ENCODE peak calls at places on chromosomes 3 and 15, in four cellular contexts. G, A, O and Y are unnamed samples.

GRCh38 chr15:40931300-40932142 is 2.4 kb downstream of the DLL4 start:
- DNase-seq in A (no peak), G (peak; percentile 42), O (no peak), Y (no peak)

GRCh38 chr3:51384145-51384729 is 854 bp upstream of the MANF start:
- DNase-seq in O (no peak), G (peak; percentile 48), A (no peak), Y (peak; percentile 60)

GRCh38 chr15:63830113-63830512 is 3.6 kb downstream of the HERC1 start:
- DNase-seq in G (no peak), O (no peak), A (no peak), Y (no peak)

GRCh38 chr3:78079514-78079913 is 1039.6 kb downstream of the ROBO2 start:
- DNase-seq in O (no peak), G (no peak), A (no peak), Y (no peak)

GRCh38 chr15:29299784-29300183 is 30.2 kb upstream of the NSMCE3 start:
- DNase-seq in G (no peak), A (no peak), O (no peak), Y (no peak)

GRCh38 chr15:58401991-58402649 is 29.7 kb upstream of the LIPC start:
- DNase-seq in O (no peak), G (no peak), A (no peak), Y (no peak)

GRCh38 chr15:68259883-68260282 is 17.7 kb upstream of the FEM1B start:
- DNase-seq in A (no peak), O (no peak), G (no peak), Y (no peak)

GRCh38 chr3:108378153-108378951 is 82.0 kb downstream of the HHLA2 start:
- DNase-seq in G (no peak), O (no peak), A (no peak), Y (no peak)

GRCh38 chr15:101277038-101277822 is at the start of gene SELENOS:
- DNase-seq in A (peak; percentile 86), O (peak; percentile 90), G (peak; percentile 94), Y (peak; percentile 94)

GRCh38 chr15:70380484-70380883 is 282.8 kb upstream of the TLE3 start:
- DNase-seq in G (no peak), A (no peak), O (no peak), Y (no peak)

GRCh38 chr3:177836671-177837070 is 639.4 kb upstream of the TBL1XR1 start:
- DNase-seq in A (no peak), G (no peak), O (no peak), Y (no peak)

GRCh38 chr3:46692566-46692983 is 904 bp downstream of the ALS2CL start:
- DNase-seq in O (no peak), G (peak; percentile 90), A (peak; percentile 81), Y (no peak)

GRCh38 chr3:109081746-109082510 is 36.0 kb downstream of the MORC1 start:
- DNase-seq in A (peak; percentile 72), G (peak; percentile 28), O (peak; percentile 11), Y (peak; percentile 41)

GRCh38 chr3:197793246-197793645 is 2.2 kb downstream of the LRCH3 start:
- DNase-seq in A (no peak), G (no peak), O (no peak), Y (peak; percentile 57)

GRCh38 chr3:138442433-138442832 is 8.0 kb downstream of the ESYT3 start:
- DNase-seq in G (no peak), O (no peak), A (no peak), Y (no peak)

DNA sequence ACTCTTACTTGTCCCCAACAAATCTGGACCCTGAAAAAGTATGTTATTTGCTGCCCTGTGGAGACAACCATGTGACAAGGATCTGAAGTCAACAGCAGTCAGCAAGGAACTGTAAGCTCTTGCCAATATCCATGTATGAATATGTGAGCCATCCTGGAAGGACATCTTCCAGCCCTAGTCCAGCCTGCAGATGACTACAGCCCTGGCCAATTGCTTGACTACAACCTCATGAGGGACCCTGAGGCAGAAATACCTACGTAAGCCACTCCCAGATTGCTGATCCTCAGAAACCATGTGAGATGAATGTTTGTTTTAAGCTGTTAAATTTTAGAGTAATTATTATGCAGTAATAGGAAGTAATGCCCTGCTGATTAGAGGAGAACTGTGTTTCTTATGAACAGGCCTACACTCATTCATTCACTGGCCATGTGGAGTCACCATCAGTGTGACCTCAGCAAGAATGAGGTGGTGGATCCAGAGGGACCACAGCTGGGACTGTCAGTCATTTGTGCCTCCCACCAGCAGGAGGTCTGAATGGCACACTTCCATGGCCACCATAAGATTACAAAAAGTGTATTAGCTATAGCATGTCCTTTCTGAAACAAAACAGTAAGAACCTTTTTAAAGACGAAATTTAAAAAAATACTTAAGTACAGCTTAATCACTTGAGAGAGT is 92.6 kb downstream of the TFDP2 start:
- DNase-seq in A (no peak), O (no peak), G (no peak), Y (no peak)
- TF ChIP-seq CTCF in A (no peak), O (no peak), G (no peak), Y (no peak)

DNA sequence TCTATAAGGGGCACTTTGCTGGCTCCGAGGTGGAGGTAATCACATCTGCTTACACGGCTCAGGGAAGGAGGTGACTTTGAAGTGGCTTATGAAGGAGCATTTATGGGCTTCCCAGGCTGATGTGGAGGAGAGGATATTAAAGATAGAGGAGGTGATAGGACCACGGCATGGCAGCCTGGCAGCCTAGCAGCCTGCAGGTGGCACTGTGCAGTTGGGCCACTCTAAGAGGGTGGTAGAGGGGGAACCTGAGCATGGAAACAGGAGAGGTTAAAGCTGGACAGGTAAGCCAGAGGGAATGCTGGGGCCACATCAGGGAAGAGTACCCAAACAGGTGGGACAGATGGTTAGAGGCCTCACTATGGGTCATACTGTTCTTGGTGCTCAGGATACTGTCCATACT is 375.0 kb downstream of the WDR72 start:
- DNase-seq in O (no peak), A (peak; percentile 50), G (peak; percentile 24), Y (no peak)
- TF ChIP-seq CTCF in O (no peak), A (peak; percentile 68), G (no peak), Y (peak; percentile 9)

DNA sequence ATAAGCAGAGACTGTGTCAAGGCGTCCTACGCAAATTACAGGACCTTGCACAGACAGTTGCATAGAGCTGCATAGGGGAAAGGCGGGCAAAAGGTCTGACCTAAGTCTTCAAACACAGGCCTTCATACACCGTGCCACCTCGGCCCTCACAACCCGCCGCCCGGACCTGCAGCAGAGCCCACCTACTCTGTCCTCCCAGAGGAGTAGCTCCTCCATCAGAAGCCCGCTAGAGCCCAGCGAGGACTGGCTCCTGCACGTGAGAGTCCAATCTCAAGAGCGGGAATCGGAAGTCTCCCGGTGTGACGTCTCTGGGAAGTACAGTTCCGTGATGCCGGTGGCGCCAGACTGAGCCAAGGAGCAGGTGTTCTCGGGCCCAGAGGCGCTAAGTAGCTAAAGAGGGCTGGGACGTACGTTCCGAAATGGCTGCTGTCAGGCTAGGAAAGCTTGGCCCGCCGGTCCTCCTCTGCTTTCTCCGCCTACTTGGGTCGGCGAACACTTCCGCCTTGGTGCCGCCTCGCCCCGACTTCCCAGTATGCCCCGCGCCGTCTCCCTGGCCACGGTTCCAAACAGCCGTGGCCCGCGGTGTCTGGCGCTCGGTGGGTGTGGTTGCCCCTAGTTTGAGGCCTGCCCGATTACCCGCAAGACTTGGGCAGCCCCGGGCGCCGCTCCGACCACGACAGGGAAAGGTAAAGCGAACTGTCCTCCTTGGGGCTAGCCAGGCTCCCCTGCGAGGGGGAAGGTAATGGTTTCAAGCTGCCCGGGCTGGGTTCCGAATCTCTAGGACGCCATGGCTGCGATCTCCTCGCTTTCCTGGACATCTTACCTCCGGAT is at the start of the genes ASTE1 and NEK11:
- DNase-seq in O (peak; percentile 87), G (peak; percentile 95), A (peak; percentile 78), Y (peak; percentile 92)
- TF ChIP-seq CTCF in O (no peak), G (no peak), A (no peak), Y (no peak)

DNA sequence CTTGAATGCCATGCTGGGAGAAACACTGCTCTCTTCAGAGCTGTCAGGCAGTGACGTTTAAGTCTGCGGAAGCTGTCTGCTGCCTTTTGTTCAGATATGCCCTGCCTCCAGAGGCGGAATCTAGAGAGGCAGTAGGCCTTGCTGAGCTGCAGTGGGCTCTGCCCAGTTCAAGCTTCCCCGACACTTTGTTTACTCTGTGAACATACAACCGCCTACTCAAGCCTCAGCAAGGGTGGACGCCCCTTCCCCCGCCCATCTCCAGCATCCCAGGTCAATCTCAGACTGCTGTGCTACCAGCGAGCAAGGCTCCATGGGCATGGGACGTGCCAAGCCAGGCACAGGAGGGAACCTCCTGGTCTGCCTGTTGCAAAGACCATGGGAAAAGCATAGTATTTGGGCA is 99.7 kb downstream of the TAFA4 start:
- DNase-seq in O (no peak), G (no peak), A (no peak), Y (no peak)
- TF ChIP-seq CTCF in O (no peak), G (no peak), A (peak; percentile 26), Y (no peak)

GRCh38 chr15:91289324-91289723 is 189.3 kb downstream of the SV2B start:
- DNase-seq in G (no peak), A (peak; percentile 57), O (no peak), Y (no peak)
- TF ChIP-seq CTCF in G (no peak), A (peak; percentile 47), O (no peak), Y (no peak)

GRCh38 chr3:2614578-2614977 is 495.6 kb downstream of the IL5RA start:
- DNase-seq in O (no peak), G (no peak), A (no peak), Y (no peak)
- TF ChIP-seq CTCF in O (no peak), G (no peak), A (no peak), Y (no peak)

DNA sequence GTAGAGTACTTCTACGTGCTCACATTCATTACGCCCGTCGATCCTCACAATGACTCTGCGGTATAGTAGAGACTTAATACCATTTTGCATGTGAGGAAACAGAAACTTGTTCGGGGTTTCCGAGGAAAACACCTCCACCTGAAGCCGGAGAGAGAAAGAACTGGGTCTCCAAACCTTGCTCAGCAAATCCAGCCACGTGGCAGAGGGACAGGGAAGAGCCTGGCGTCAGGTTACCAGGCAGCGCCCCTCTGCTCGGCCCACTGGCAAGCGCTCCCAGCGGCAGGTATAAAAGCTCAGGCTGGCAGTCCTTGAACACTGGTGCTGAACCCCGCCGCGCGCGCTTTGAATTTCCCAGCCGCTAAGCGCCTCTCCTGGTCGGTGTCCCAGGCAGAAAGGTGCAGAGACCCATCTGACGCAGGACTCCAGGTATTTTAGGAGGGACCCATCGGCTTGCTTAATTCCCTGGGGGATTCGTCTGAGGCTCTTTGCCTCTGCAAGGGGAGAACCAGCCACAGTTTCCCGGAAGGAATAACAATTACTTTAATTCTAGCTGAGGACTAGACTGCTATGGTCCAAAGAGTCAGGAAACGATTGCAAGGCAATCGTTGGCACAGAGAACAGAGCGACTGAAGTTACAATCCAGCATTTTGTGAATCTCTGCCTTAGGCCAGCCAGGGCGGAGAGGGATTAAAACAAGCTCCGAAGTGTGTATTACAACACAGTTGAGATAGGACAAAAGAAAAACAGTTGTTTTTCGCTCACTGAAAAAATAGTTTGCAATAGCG is at the start of gene C2CD4A:
- DNase-seq in G (peak; percentile 91), O (peak; percentile 22), A (peak; percentile 95), Y (peak; percentile 49)
- TF ChIP-seq CTCF in G (no peak), O (peak; percentile 10), A (peak; percentile 29), Y (no peak)

DNA sequence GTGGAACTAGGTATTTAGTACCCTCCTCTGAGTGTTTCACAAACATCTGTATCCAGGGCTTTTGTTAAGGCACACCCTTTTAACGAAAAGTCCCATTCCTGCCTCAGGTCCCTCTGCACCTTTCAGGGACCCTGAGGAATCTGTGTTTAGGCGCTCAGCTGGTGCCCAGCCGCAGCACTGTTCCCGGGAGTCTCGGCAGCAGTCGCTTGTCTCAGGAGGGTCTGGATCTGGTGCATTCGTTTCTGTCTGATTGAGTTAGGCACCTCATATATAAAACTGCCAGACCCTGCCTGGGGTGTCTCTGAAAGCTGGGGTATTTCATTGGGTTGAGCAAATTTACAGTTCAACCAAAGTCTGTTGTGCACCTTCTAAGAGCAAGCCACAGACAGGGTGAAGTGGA is 162.8 kb upstream of the TOPAZ1 start:
- DNase-seq in O (no peak), G (no peak), A (no peak), Y (no peak)
- TF ChIP-seq CTCF in O (no peak), G (no peak), A (no peak), Y (no peak)